ENCODE peak calls at places on chromosomes 6 and 20, in seven cellular contexts. One of them, this sample, is unnamed.

GRCh38 chr6:114430534-114431124 is 87.8 kb upstream of the HS3ST5 start:
- DNase-seq in activated CD8-positive, alpha-beta T cell treated with anti-CD3 and anti-CD28 coated beads, Interleukin-2, amount 10 ng/mL, durations not matched to agents 7 days and 5 days: no peak
- DNase-seq in thoracic aorta: no peak
- DNase-seq in psoas muscle: no peak
- DNase-seq in naive thymus-derived CD4-positive, alpha-beta T cell: no peak
- DNase-seq in lung microvascular endothelial cell: no peak
- DNase-seq in A549: no peak
- DNase-seq in this sample: no peak

GRCh38 chr20:49104365-49104648 is 58.2 kb downstream of the CSE1L start:
- DNase-seq in activated CD8-positive, alpha-beta T cell treated with anti-CD3 and anti-CD28 coated beads, Interleukin-2, amount 10 ng/mL, durations not matched to agents 7 days and 5 days: no peak
- DNase-seq in thoracic aorta: no peak
- DNase-seq in psoas muscle: no peak
- DNase-seq in naive thymus-derived CD4-positive, alpha-beta T cell: no peak
- DNase-seq in lung microvascular endothelial cell: no peak
- DNase-seq in A549: no peak
- DNase-seq in this sample: no peak

GRCh38 chr6:3913958-3914337 is 64.8 kb downstream of the FAM50B start:
- DNase-seq in activated CD8-positive, alpha-beta T cell treated with anti-CD3 and anti-CD28 coated beads, Interleukin-2, amount 10 ng/mL, durations not matched to agents 7 days and 5 days: no peak
- DNase-seq in thoracic aorta: no peak
- DNase-seq in psoas muscle: no peak
- DNase-seq in naive thymus-derived CD4-positive, alpha-beta T cell: no peak
- DNase-seq in lung microvascular endothelial cell: no peak
- DNase-seq in A549: no peak
- DNase-seq in this sample: no peak

GRCh38 chr6:74048387-74048786 is 352.4 kb downstream of the CD109 start:
- DNase-seq in activated CD8-positive, alpha-beta T cell treated with anti-CD3 and anti-CD28 coated beads, Interleukin-2, amount 10 ng/mL, durations not matched to agents 7 days and 5 days: no peak
- DNase-seq in thoracic aorta: no peak
- DNase-seq in psoas muscle: no peak
- DNase-seq in naive thymus-derived CD4-positive, alpha-beta T cell: no peak
- DNase-seq in lung microvascular endothelial cell: no peak
- DNase-seq in A549: no peak
- DNase-seq in this sample: no peak

GRCh38 chr6:7218586-7218985 is 94.4 kb downstream of the SSR1 start:
- DNase-seq in activated CD8-positive, alpha-beta T cell treated with anti-CD3 and anti-CD28 coated beads, Interleukin-2, amount 10 ng/mL, durations not matched to agents 7 days and 5 days: no peak
- DNase-seq in thoracic aorta: no peak
- DNase-seq in psoas muscle: no peak
- DNase-seq in naive thymus-derived CD4-positive, alpha-beta T cell: no peak
- DNase-seq in lung microvascular endothelial cell: no peak
- DNase-seq in A549: no peak
- DNase-seq in this sample: no peak

GRCh38 chr6:157744202-157744601 is 78.8 kb upstream of the SNX9 start:
- DNase-seq in activated CD8-positive, alpha-beta T cell treated with anti-CD3 and anti-CD28 coated beads, Interleukin-2, amount 10 ng/mL, durations not matched to agents 7 days and 5 days: no peak
- DNase-seq in thoracic aorta: no peak
- DNase-seq in psoas muscle: no peak
- DNase-seq in naive thymus-derived CD4-positive, alpha-beta T cell: no peak
- DNase-seq in lung microvascular endothelial cell: no peak
- DNase-seq in A549: no peak
- DNase-seq in this sample: no peak

GRCh38 chr6:84768442-84769174 is 4.2 kb upstream of the TBX18 start:
- DNase-seq in activated CD8-positive, alpha-beta T cell treated with anti-CD3 and anti-CD28 coated beads, Interleukin-2, amount 10 ng/mL, durations not matched to agents 7 days and 5 days: no peak
- DNase-seq in thoracic aorta: no peak
- DNase-seq in psoas muscle: no peak
- DNase-seq in naive thymus-derived CD4-positive, alpha-beta T cell: no peak
- DNase-seq in lung microvascular endothelial cell: peak; percentile 51
- DNase-seq in A549: peak; percentile 71
- DNase-seq in this sample: no peak

GRCh38 chr20:23049933-23050838 is 714 bp upstream of the THBD start:
- DNase-seq in activated CD8-positive, alpha-beta T cell treated with anti-CD3 and anti-CD28 coated beads, Interleukin-2, amount 10 ng/mL, durations not matched to agents 7 days and 5 days: no peak
- DNase-seq in thoracic aorta: no peak
- DNase-seq in psoas muscle: peak; percentile 71
- DNase-seq in naive thymus-derived CD4-positive, alpha-beta T cell: no peak
- DNase-seq in lung microvascular endothelial cell: peak; percentile 45
- DNase-seq in A549: peak; percentile 81
- DNase-seq in this sample: no peak

GRCh38 chr20:31808481-31808880 is 10.7 kb upstream of the MYLK2 start:
- DNase-seq in activated CD8-positive, alpha-beta T cell treated with anti-CD3 and anti-CD28 coated beads, Interleukin-2, amount 10 ng/mL, durations not matched to agents 7 days and 5 days: no peak
- DNase-seq in thoracic aorta: no peak
- DNase-seq in psoas muscle: no peak
- DNase-seq in naive thymus-derived CD4-positive, alpha-beta T cell: no peak
- DNase-seq in lung microvascular endothelial cell: no peak
- DNase-seq in A549: no peak
- DNase-seq in this sample: no peak

This sample was measured in central memory CD4-positive, alpha-beta T cell.